ENCODE peak calls at places on chromosomes 4 and X, in four cellular contexts. W is SW480, P is T-helper 9 cell, G is H54. N is an unnamed sample.

GRCh38 chr4:27084685-27085356 is 224.2 kb downstream of the STIM2 start:
- DNase-seq in P (no peak), G (no peak), W (peak), N (no peak)

GRCh38 chr4:8351931-8352367 is 82.4 kb downstream of the HTRA3 start:
- DNase-seq in G (no peak), W (peak), P (no peak), N (no peak)

GRCh38 chr4:1401409-1402020 is 4.7 kb downstream of the NKX1-1 start:
- DNase-seq in W (no peak), P (no peak), G (no peak), N (no peak)

GRCh38 chr4:89064848-89065247 is 7.9 kb upstream of the FAM13A start:
- DNase-seq in W (no peak), G (no peak), P (no peak), N (no peak)

GRCh38 chr4:71995297-71995696 is 36.5 kb upstream of the NPFFR2 start:
- DNase-seq in P (no peak), G (no peak), W (no peak), N (no peak)

GRCh38 chr4:147933316-147933715 is 201.4 kb downstream of the ARHGAP10 start:
- DNase-seq in W (no peak), P (no peak), G (no peak), N (no peak)

GRCh38 chr4:3427134-3427476 is 14.7 kb upstream of the HGFAC start:
- DNase-seq in G (no peak), P (no peak), W (no peak), N (no peak)

GRCh38 chr4:140296335-140296753 is 77.1 kb upstream of the SCOC start:
- DNase-seq in W (peak), P (no peak), G (peak), N (peak)

GRCh38 chr4:47835489-47835888 is 2.4 kb downstream of the CORIN start:
- DNase-seq in G (no peak), W (no peak), P (no peak), N (no peak)

GRCh38 chrX:41475611-41476241 is 28.6 kb downstream of the NYX start:
- DNase-seq in W (no peak), P (no peak), G (no peak), N (no peak)

GRCh38 chr4:81472249-81473085 is 760 bp upstream of the RASGEF1B start:
- DNase-seq in G (no peak), P (no peak), W (peak), N (no peak)

GRCh38 chr4:139593091-139593564 is 37.1 kb upstream of the SETD7 start:
- DNase-seq in G (peak), W (no peak), P (no peak), N (peak)

GRCh38 chr4:31984872-31985271 is 1264.7 kb downstream of the PCDH7 start:
- DNase-seq in P (no peak), W (no peak), G (no peak), N (peak)

GRCh38 chr4:52868138-52868537 is 6.0 kb downstream of the RASL11B start:
- DNase-seq in P (no peak), W (no peak), G (no peak), N (no peak)

GRCh38 chr4:152479428-152480026 is 56.4 kb downstream of the FBXW7 start:
- DNase-seq in P (no peak), G (no peak), W (no peak), N (no peak)

GRCh38 chr4:176193898-176194297 is 1.5 kb downstream of the SPATA4 start:
- DNase-seq in G (no peak), W (no peak), P (no peak), N (no peak)

GRCh38 chr4:153759407-153760226 is at the start of gene RNF175:
- DNase-seq in G (no peak), P (no peak), W (no peak), N (no peak)

GRCh38 chrX:76183289-76184057 is 10.6 kb downstream of the PBDC1 start:
- DNase-seq in P (no peak), W (peak), G (no peak), N (no peak)

GRCh38 chrX:123833387-123833786 is 26.5 kb upstream of the XIAP start:
- DNase-seq in G (peak), W (peak), P (peak), N (peak)

GRCh38 chr4:85486425-85487101 is 11.6 kb downstream of the ARHGAP24 start:
- DNase-seq in P (no peak), G (no peak), W (no peak), N (no peak)

GRCh38 chr4:148057425-148058020 is 325.6 kb downstream of the ARHGAP10 start:
- DNase-seq in W (no peak), P (no peak), G (no peak), N (no peak)

GRCh38 chr4:113998531-113998930 is 19.1 kb upstream of the ARSJ start:
- DNase-seq in P (no peak), W (no peak), G (no peak), N (no peak)

GRCh38 chr4:25563071-25563564 is 92.5 kb upstream of the SLC34A2 start:
- DNase-seq in W (no peak), G (no peak), P (no peak), N (no peak)

GRCh38 chr4:45453258-45453841 is 670.5 kb downstream of the GABRG1 start:
- DNase-seq in P (no peak), W (peak), G (peak), N (peak)

GRCh38 chr4:147714575-147715401 is 17.1 kb upstream of the ARHGAP10 start:
- DNase-seq in G (no peak), P (no peak), W (no peak), N (peak)

GRCh38 chr4:53923921-53924320 is 140.5 kb downstream of the CHIC2 start:
- DNase-seq in G (no peak), W (no peak), P (no peak), N (no peak)

GRCh38 chr4:39792128-39792527 is 94.2 kb downstream of the UBE2K start:
- DNase-seq in G (no peak), W (no peak), P (no peak), N (no peak)

GRCh38 chr4:151316645-151317044 is 8.8 kb downstream of the SH3D19 start:
- DNase-seq in W (no peak), P (no peak), G (no peak), N (no peak)

GRCh38 chr4:30821891-30822612 is 101.9 kb downstream of the PCDH7 start:
- DNase-seq in P (no peak), G (peak), W (no peak), N (peak)